ENCODE peak calls at places on chromosomes 13 and 19, in five cellular contexts. One of them, this sample, is unnamed.
A peak's percentile ranks its signal among the peaks of the same experiment; 100 is the strongest.

GRCh38 chr13:50133277-50133953 is 118.2 kb downstream of the KCNRG start:
- DNase-seq in RWPE2: no peak
- DNase-seq in foreskin fibroblast: no peak
- DNase-seq in GM10248: no peak
- DNase-seq in astrocyte: no peak
- DNase-seq in this sample: no peak

GRCh38 chr19:12052057-12052570 is 647 bp downstream of the ZNF878 start:
- DNase-seq in RWPE2: no peak
- DNase-seq in foreskin fibroblast: peak; percentile 40
- DNase-seq in GM10248: no peak
- DNase-seq in astrocyte: peak; percentile 16
- DNase-seq in this sample: no peak

GRCh38 chr13:29465741-29466293 is 129.7 kb downstream of the SLC7A1 start:
- DNase-seq in RWPE2: no peak
- DNase-seq in foreskin fibroblast: peak; percentile 75
- DNase-seq in GM10248: no peak
- DNase-seq in astrocyte: peak; percentile 79
- DNase-seq in this sample: peak; percentile 42

GRCh38 chr19:35959040-35959967 is 23.1 kb downstream of the LRFN3 start:
- DNase-seq in RWPE2: no peak
- DNase-seq in foreskin fibroblast: peak; percentile 50
- DNase-seq in GM10248: peak; percentile 72
- DNase-seq in astrocyte: no peak
- DNase-seq in this sample: no peak

GRCh38 chr19:17468302-17469091 is 1.8 kb upstream of the SLC27A1 start:
- DNase-seq in RWPE2: no peak
- DNase-seq in foreskin fibroblast: peak; percentile 70
- DNase-seq in GM10248: no peak
- DNase-seq in astrocyte: no peak
- DNase-seq in this sample: no peak

GRCh38 chr19:5484398-5485285 is 29.4 kb downstream of the ZNRF4 start:
- DNase-seq in RWPE2: no peak
- DNase-seq in foreskin fibroblast: no peak
- DNase-seq in GM10248: no peak
- DNase-seq in astrocyte: peak; percentile 54
- DNase-seq in this sample: peak; percentile 51

GRCh38 chr19:623974-624373 is 9.4 kb downstream of the POLRMT start:
- DNase-seq in RWPE2: no peak
- DNase-seq in foreskin fibroblast: peak; percentile 97
- DNase-seq in GM10248: no peak
- DNase-seq in astrocyte: peak; percentile 92
- DNase-seq in this sample: no peak

GRCh38 chr13:85549819-85550218 is 249.4 kb downstream of the SLITRK6 start:
- DNase-seq in RWPE2: no peak
- DNase-seq in foreskin fibroblast: no peak
- DNase-seq in GM10248: no peak
- DNase-seq in astrocyte: no peak
- DNase-seq in this sample: no peak

GRCh38 chr13:40080676-40081075 is 425.2 kb downstream of the COG6 start:
- DNase-seq in RWPE2: no peak
- DNase-seq in foreskin fibroblast: no peak
- DNase-seq in GM10248: no peak
- DNase-seq in astrocyte: no peak
- DNase-seq in this sample: no peak

GRCh38 chr19:51256053-51256682 is 5.3 kb downstream of the SIGLECL1 start:
- DNase-seq in RWPE2: no peak
- DNase-seq in foreskin fibroblast: no peak
- DNase-seq in GM10248: no peak
- DNase-seq in astrocyte: no peak
- DNase-seq in this sample: no peak

GRCh38 chr19:10491472-10492047 is 11.6 kb downstream of the KEAP1 start:
- DNase-seq in RWPE2: no peak
- DNase-seq in foreskin fibroblast: no peak
- DNase-seq in GM10248: no peak
- DNase-seq in astrocyte: no peak
- DNase-seq in this sample: no peak

GRCh38 chr19:19405919-19406877 is 723 bp downstream of the GATAD2A start:
- DNase-seq in RWPE2: no peak
- DNase-seq in foreskin fibroblast: peak; percentile 74
- DNase-seq in GM10248: peak; percentile 52
- DNase-seq in astrocyte: peak; percentile 46
- DNase-seq in this sample: peak; percentile 42

GRCh38 chr13:79990048-79990447 is 350.9 kb downstream of the SPRY2 start:
- DNase-seq in RWPE2: no peak
- DNase-seq in foreskin fibroblast: peak; percentile 50
- DNase-seq in GM10248: no peak
- DNase-seq in astrocyte: peak; percentile 31
- DNase-seq in this sample: no peak

GRCh38 chr19:7636317-7636690 is 606 bp upstream of the STXBP2 start:
- DNase-seq in RWPE2: no peak
- DNase-seq in foreskin fibroblast: no peak
- DNase-seq in GM10248: no peak
- DNase-seq in astrocyte: no peak
- DNase-seq in this sample: no peak

GRCh38 chr19:7635670-7636069 is 1.2 kb upstream of the STXBP2 start:
- DNase-seq in RWPE2: no peak
- DNase-seq in foreskin fibroblast: no peak
- DNase-seq in GM10248: no peak
- DNase-seq in astrocyte: no peak
- DNase-seq in this sample: no peak

GRCh38 chr19:7637374-7638256 is 705 bp downstream of the STXBP2 start:
- DNase-seq in RWPE2: no peak
- DNase-seq in foreskin fibroblast: no peak
- DNase-seq in GM10248: peak; percentile 54
- DNase-seq in astrocyte: no peak
- DNase-seq in this sample: peak; percentile 53

GRCh38 chr19:7638802-7639465 is 2.0 kb downstream of the STXBP2 start:
- DNase-seq in RWPE2: no peak
- DNase-seq in foreskin fibroblast: no peak
- DNase-seq in GM10248: no peak
- DNase-seq in astrocyte: no peak
- DNase-seq in this sample: no peak

DNA sequence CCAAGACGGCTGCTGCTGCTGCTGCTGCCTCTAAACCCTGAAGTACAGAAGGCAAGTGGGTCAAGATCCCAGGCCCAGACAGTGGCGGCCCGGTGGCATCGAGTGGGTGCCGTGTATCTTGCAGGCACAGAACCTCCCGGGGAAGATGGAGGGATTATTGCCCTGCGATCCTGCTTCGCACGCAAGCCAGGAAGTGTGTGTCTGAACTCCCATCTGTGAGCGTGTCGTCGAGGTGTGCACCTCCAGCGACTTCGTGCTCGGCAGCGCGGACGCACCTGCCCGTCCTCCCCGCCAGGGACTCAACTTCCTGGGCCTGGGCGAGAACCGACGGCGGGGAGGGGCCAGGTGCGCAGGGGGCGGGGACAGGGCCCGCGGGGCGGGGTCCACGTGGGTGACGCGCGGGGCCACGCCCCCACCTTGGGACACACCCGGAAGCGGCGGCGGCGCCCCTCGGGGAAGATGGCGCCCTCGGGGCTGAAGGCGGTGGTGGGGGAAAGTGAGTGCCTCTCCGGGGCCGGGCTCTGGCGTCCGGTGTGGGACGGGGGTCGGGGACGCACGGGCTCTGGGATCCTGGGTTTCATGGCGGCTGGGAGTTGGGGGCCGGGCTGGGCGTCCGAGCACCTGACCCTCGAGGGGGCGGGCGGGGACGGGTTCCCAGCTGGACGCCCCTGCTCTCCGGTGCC is at the start of gene STXBP2:
- DNase-seq in RWPE2: no peak
- DNase-seq in foreskin fibroblast: peak; percentile 35
- DNase-seq in GM10248: peak; percentile 99
- DNase-seq in astrocyte: no peak
- DNase-seq in this sample: peak; percentile 88
- TF ChIP-seq CTCF in RWPE2: no peak
- TF ChIP-seq CTCF in foreskin fibroblast: no peak
- TF ChIP-seq CTCF in GM10248: no peak
- TF ChIP-seq CTCF in astrocyte: no peak
- TF ChIP-seq CTCF in this sample: no peak

DNA sequence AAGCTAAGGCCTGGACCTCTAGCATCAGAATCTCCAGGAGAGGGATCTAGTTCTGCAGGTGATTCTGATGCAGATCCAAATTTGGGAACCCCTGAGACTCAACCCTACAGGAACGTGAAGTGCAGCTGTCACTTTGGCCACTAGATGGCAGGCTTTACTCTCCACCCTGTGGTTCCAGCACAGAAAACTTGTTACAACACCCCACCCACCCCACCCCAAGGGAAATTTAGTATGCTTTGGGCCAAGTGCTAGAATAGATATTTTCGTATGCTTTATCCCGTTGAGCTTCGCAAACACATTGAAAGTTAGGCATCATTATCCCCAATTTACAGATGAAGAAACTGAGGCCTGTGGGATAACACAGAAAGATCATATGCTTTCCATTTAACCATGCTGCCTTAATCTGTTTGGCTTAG is 232.0 kb downstream of the B3GLCT start:
- DNase-seq in RWPE2: no peak
- DNase-seq in foreskin fibroblast: peak; percentile 76
- DNase-seq in GM10248: peak; percentile 31
- DNase-seq in astrocyte: peak; percentile 6
- DNase-seq in this sample: peak; percentile 45
- TF ChIP-seq CTCF in RWPE2: peak; percentile 76
- TF ChIP-seq CTCF in foreskin fibroblast: peak; percentile 60
- TF ChIP-seq CTCF in GM10248: peak; percentile 87
- TF ChIP-seq CTCF in astrocyte: peak; percentile 72
- TF ChIP-seq CTCF in this sample: peak; percentile 69

GRCh38 chr19:46324277-46324676 is 22.6 kb upstream of the PPP5C start:
- DNase-seq in RWPE2: no peak
- DNase-seq in foreskin fibroblast: no peak
- DNase-seq in GM10248: no peak
- DNase-seq in astrocyte: no peak
- DNase-seq in this sample: no peak

GRCh38 chr19:46319620-46320019 is 22.8 kb downstream of the HIF3A start:
- DNase-seq in RWPE2: no peak
- DNase-seq in foreskin fibroblast: no peak
- DNase-seq in GM10248: no peak
- DNase-seq in astrocyte: no peak
- DNase-seq in this sample: no peak

GRCh38 chr19:46321653-46322052 is 24.8 kb downstream of the HIF3A start:
- DNase-seq in RWPE2: no peak
- DNase-seq in foreskin fibroblast: no peak
- DNase-seq in GM10248: no peak
- DNase-seq in astrocyte: no peak
- DNase-seq in this sample: no peak

GRCh38 chr19:46317339-46317738 is 20.5 kb downstream of the HIF3A start:
- DNase-seq in RWPE2: no peak
- DNase-seq in foreskin fibroblast: no peak
- DNase-seq in GM10248: no peak
- DNase-seq in astrocyte: no peak
- DNase-seq in this sample: no peak

DNA sequence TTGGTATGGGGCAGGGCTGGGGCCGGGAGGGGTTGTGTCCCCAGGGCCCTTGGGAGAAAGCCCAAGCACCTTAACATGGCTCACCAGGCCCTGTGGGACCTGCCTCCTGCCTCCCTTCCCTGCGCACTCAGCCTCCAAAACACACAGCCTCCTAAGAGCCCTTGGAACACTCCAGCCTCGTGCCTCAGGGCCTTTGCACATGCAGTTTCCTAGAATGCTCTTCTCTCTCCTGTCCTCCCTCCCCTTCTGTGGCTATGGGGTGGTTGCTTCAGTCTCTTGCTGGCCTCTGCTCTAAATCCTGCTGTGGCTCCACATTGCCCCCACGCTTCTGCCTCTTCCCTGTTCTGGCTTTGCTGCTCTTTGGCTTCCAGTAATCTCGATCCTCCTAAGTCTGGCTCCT is 23.7 kb downstream of the HIF3A start:
- DNase-seq in RWPE2: no peak
- DNase-seq in foreskin fibroblast: no peak
- DNase-seq in GM10248: no peak
- DNase-seq in astrocyte: no peak
- DNase-seq in this sample: no peak
- TF ChIP-seq CTCF in RWPE2: no peak
- TF ChIP-seq CTCF in foreskin fibroblast: no peak
- TF ChIP-seq CTCF in GM10248: no peak
- TF ChIP-seq CTCF in astrocyte: no peak
- TF ChIP-seq CTCF in this sample: no peak

GRCh38 chr13:33466262-33466661 is 180.7 kb upstream of the STARD13 start:
- DNase-seq in RWPE2: no peak
- DNase-seq in foreskin fibroblast: no peak
- DNase-seq in GM10248: no peak
- DNase-seq in astrocyte: no peak
- DNase-seq in this sample: no peak
- TF ChIP-seq CTCF in RWPE2: peak; percentile 14
- TF ChIP-seq CTCF in foreskin fibroblast: no peak
- TF ChIP-seq CTCF in GM10248: no peak
- TF ChIP-seq CTCF in astrocyte: no peak
- TF ChIP-seq CTCF in this sample: no peak

GRCh38 chr19:33391631-33392249 is 18.2 kb downstream of the CEBPG start:
- DNase-seq in RWPE2: peak; percentile 41
- DNase-seq in foreskin fibroblast: no peak
- DNase-seq in GM10248: peak; percentile 14
- DNase-seq in astrocyte: no peak
- DNase-seq in this sample: no peak
- TF ChIP-seq CTCF in RWPE2: no peak
- TF ChIP-seq CTCF in foreskin fibroblast: no peak
- TF ChIP-seq CTCF in GM10248: no peak
- TF ChIP-seq CTCF in astrocyte: no peak
- TF ChIP-seq CTCF in this sample: no peak

GRCh38 chr13:26658491-26658890 is 101.0 kb downstream of the WASF3 start:
- DNase-seq in RWPE2: no peak
- DNase-seq in foreskin fibroblast: peak; percentile 35
- DNase-seq in GM10248: no peak
- DNase-seq in astrocyte: no peak
- DNase-seq in this sample: no peak

GRCh38 chr13:26653842-26654241 is 96.4 kb downstream of the WASF3 start:
- DNase-seq in RWPE2: no peak
- DNase-seq in foreskin fibroblast: no peak
- DNase-seq in GM10248: no peak
- DNase-seq in astrocyte: no peak
- DNase-seq in this sample: no peak

GRCh38 chr13:26658972-26659371 is 101.5 kb downstream of the WASF3 start:
- DNase-seq in RWPE2: no peak
- DNase-seq in foreskin fibroblast: no peak
- DNase-seq in GM10248: no peak
- DNase-seq in astrocyte: no peak
- DNase-seq in this sample: no peak

GRCh38 chr13:26660185-26660584 is 100.4 kb downstream of the GPR12 start:
- DNase-seq in RWPE2: no peak
- DNase-seq in foreskin fibroblast: no peak
- DNase-seq in GM10248: no peak
- DNase-seq in astrocyte: no peak
- DNase-seq in this sample: no peak

GRCh38 chr13:26656919-26657318 is 99.4 kb downstream of the WASF3 start:
- DNase-seq in RWPE2: no peak
- DNase-seq in foreskin fibroblast: peak; percentile 74
- DNase-seq in GM10248: no peak
- DNase-seq in astrocyte: peak; percentile 52
- DNase-seq in this sample: no peak
- TF ChIP-seq CTCF in RWPE2: peak; percentile 25
- TF ChIP-seq CTCF in foreskin fibroblast: peak; percentile 19
- TF ChIP-seq CTCF in GM10248: no peak
- TF ChIP-seq CTCF in astrocyte: peak; percentile 18
- TF ChIP-seq CTCF in this sample: no peak

GRCh38 chr13:26601669-26602068 is 44.2 kb downstream of the WASF3 start:
- DNase-seq in RWPE2: no peak
- DNase-seq in foreskin fibroblast: peak; percentile 37
- DNase-seq in GM10248: peak; percentile 18
- DNase-seq in astrocyte: peak; percentile 49
- DNase-seq in this sample: no peak
- TF ChIP-seq CTCF in RWPE2: peak; percentile 16
- TF ChIP-seq CTCF in foreskin fibroblast: no peak
- TF ChIP-seq CTCF in GM10248: no peak
- TF ChIP-seq CTCF in astrocyte: peak; percentile 5
- TF ChIP-seq CTCF in this sample: no peak

GRCh38 chr13:36750046-36750445 is 69.0 kb upstream of the RFXAP start:
- DNase-seq in RWPE2: no peak
- DNase-seq in foreskin fibroblast: no peak
- DNase-seq in GM10248: no peak
- DNase-seq in astrocyte: no peak
- DNase-seq in this sample: no peak
- TF ChIP-seq CTCF in RWPE2: no peak
- TF ChIP-seq CTCF in foreskin fibroblast: no peak
- TF ChIP-seq CTCF in GM10248: no peak
- TF ChIP-seq CTCF in astrocyte: no peak
- TF ChIP-seq CTCF in this sample: no peak